ENCODE peak calls at places on chromosomes 4 and X, in seven cellular contexts. B is K562, A is GM12878, N is SK-N-SH, F is HCT116, R is HepG2, U is H1. K is an unnamed sample.

GRCh38 chr4:151484396-151485102 is 75.6 kb downstream of the FHIP1A start:
- DNase-seq in N (no peak), F (peak; percentile 38), U (no peak), R (peak; percentile 38), B (no peak), A (no peak), K (no peak)

GRCh38 chrX:46758163-46758955 is 559 bp downstream of the SLC9A7 start:
- DNase-seq in B (no peak), A (no peak), R (no peak), U (peak; percentile 48), F (no peak), N (peak; percentile 5), K (peak; percentile 28)

GRCh38 chr4:94356444-94356843 is 13.8 kb upstream of the HPGDS start:
- DNase-seq in R (no peak), B (no peak), N (no peak), A (no peak), F (no peak), U (no peak), K (no peak)

GRCh38 chr4:119735136-119735770 is 106.6 kb upstream of the PDE5A start:
- DNase-seq in F (no peak), A (no peak), U (no peak), R (no peak), N (no peak), B (no peak), K (no peak)

GRCh38 chr4:66949424-66949823 is 595.9 kb downstream of the CENPC start:
- DNase-seq in R (no peak), F (no peak), N (no peak), A (no peak), B (no peak), U (no peak), K (no peak)

GRCh38 chrX:41561045-41561444 is 113.9 kb downstream of the NYX start:
- DNase-seq in A (peak; percentile 17), F (no peak), U (no peak), N (no peak), R (no peak), B (peak; percentile 68), K (no peak)

GRCh38 chrX:80388206-80388605 is 32.0 kb upstream of the TENT5D start:
- DNase-seq in R (no peak), B (no peak), A (no peak), N (no peak), F (no peak), U (no peak), K (no peak)

GRCh38 chrX:74133156-74133796 is 170.7 kb upstream of the ZCCHC13 start:
- DNase-seq in N (peak; percentile 63), B (peak; percentile 56), U (no peak), F (peak; percentile 10), R (peak; percentile 46), A (peak; percentile 19), K (peak; percentile 63)

GRCh38 chr4:8422327-8422726 is 18.2 kb downstream of the ACOX3 start:
- DNase-seq in B (no peak), U (no peak), F (no peak), N (no peak), R (no peak), A (no peak), K (no peak)

GRCh38 chr4:123587983-123588494 is 191.4 kb downstream of the SPRY1 start:
- DNase-seq in R (peak; percentile 32), A (no peak), B (peak; percentile 18), N (peak; percentile 52), U (no peak), F (peak; percentile 63), K (peak; percentile 4)

GRCh38 chr4:7783560-7783959 is 156.1 kb downstream of the AFAP1 start:
- DNase-seq in F (no peak), U (no peak), N (no peak), A (no peak), R (no peak), B (no peak), K (no peak)

GRCh38 chr4:169189372-169189771 is 81.4 kb downstream of the SH3RF1 start:
- DNase-seq in B (no peak), R (no peak), N (no peak), F (no peak), U (no peak), A (no peak), K (no peak)

GRCh38 chr4:170990989-170991589 is 822.1 kb upstream of the GALNTL6 start:
- DNase-seq in F (peak; percentile 37), A (no peak), U (peak; percentile 55), B (peak; percentile 8), N (peak; percentile 17), R (peak; percentile 23), K (peak; percentile 68)

GRCh38 chr4:173218411-173219125 is 50.0 kb downstream of the GALNT7 start:
- DNase-seq in F (peak; percentile 76), N (no peak), R (no peak), B (peak; percentile 88), A (no peak), U (no peak), K (no peak)

GRCh38 chr4:150746156-150746555 is 164.2 kb downstream of the MAB21L2 start:
- DNase-seq in N (no peak), R (no peak), B (no peak), F (no peak), U (no peak), A (no peak), K (no peak)

GRCh38 chrX:47129157-47129878 is 15.2 kb downstream of the NDUFB11 start:
- DNase-seq in N (peak; percentile 82), R (peak; percentile 90), A (peak; percentile 93), B (peak; percentile 90), F (peak; percentile 88), U (peak; percentile 93), K (peak; percentile 75)

GRCh38 chrX:37690123-37690522 is 4.5 kb downstream of the XK start:
- DNase-seq in R (no peak), A (no peak), B (peak; percentile 15), F (no peak), N (no peak), U (no peak), K (no peak)

GRCh38 chr4:44016582-44017421 is 431.8 kb downstream of the KCTD8 start:
- DNase-seq in B (no peak), F (no peak), N (no peak), R (peak; percentile 42), A (no peak), U (no peak), K (peak; percentile 86)

DNA sequence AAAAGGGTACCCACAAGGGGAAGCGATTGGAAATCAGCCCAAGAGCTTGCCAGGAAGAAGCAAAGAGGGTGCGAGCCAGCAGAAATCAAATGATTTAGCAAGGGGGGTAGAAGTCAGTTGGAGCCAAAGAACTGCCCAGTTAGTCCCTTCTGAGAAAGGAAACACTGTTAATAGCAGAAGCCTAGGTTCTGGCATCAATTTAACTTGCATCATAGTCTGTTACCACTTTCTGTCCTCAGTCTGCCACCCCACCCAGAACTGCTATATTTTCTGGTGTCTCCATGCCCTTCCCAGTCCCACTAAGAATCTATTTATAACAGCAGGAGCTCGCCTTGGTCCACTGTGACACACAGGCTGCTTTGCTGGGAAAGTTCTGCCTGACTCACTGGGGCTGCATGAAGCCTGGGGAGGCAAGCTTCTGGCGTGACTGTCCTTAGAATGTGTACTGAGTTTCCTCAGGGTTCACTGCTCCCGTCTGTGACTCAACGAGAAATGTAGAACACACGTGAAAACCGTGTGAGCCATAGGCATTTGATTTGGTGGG is 157.8 kb upstream of the TTC29 start:
- DNase-seq in N (no peak), B (no peak), F (no peak), R (no peak), A (no peak), U (no peak), K (no peak)
- TF ChIP-seq JUND in N (no peak), B (no peak), F (no peak), R (no peak), A (no peak), U (no peak), K (no peak)

DNA sequence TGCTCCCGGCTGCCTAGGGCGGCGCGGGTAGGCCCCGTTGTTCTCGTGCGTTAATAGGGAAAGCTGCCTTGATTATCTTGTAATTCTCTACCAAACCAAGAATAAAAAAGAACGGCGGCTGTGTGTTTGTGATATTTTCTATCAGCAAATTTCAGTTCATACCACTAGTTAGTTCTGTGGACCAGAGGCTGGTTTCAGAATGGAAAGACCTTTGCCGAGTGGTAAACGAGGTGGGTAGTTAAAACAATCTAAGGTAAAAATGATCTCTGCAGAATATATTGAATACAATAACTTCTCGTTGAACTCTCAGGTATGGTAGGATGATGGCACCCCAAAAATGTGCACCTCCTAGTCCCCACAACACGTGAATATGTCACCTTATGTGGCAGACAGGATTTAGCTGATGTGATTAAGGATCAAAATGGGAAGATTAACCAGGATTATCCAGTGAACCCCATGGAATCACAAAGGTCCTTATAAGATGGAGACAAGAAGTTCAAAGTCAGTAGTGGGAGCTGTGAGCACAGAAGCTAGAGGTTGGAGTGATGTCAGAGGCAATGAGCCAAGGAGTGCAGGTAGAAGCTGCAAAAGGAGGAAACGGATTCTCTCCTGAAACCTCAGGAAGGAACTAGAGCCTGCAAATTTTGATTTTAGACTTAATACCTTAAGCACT is 574 bp upstream of the CFAP97 start:
- DNase-seq in F (no peak), R (no peak), N (no peak), U (no peak), A (no peak), B (peak; percentile 60), K (peak; percentile 47)
- TF ChIP-seq JUND in F (no peak), R (no peak), N (no peak), U (no peak), A (no peak), B (no peak), K (no peak)

GRCh38 chrX:19785647-19786046 is 101.8 kb downstream of the SH3KBP1 start:
- DNase-seq in A (no peak), U (no peak), F (no peak), R (no peak), N (no peak), B (no peak), K (no peak)
- TF ChIP-seq JUND in A (no peak), U (no peak), F (no peak), R (no peak), N (no peak), B (no peak), K (no peak)

GRCh38 chr4:1472148-1472797 is 66.0 kb upstream of the NKX1-1 start:
- DNase-seq in F (no peak), U (no peak), B (no peak), R (no peak), A (no peak), N (peak; percentile 28), K (no peak)

GRCh38 chr4:1470393-1470670 is 64.1 kb upstream of the NKX1-1 start:
- DNase-seq in F (no peak), N (peak; percentile 21), A (no peak), B (no peak), U (no peak), R (no peak), K (no peak)

GRCh38 chr4:1469596-1470392 is 63.6 kb upstream of the NKX1-1 start:
- DNase-seq in F (no peak), U (no peak), A (no peak), N (peak; percentile 16), R (no peak), B (no peak), K (no peak)

GRCh38 chr4:1471443-1472147 is 65.4 kb upstream of the NKX1-1 start:
- DNase-seq in F (no peak), N (peak; percentile 37), R (no peak), U (no peak), B (no peak), A (no peak), K (no peak)

DNA sequence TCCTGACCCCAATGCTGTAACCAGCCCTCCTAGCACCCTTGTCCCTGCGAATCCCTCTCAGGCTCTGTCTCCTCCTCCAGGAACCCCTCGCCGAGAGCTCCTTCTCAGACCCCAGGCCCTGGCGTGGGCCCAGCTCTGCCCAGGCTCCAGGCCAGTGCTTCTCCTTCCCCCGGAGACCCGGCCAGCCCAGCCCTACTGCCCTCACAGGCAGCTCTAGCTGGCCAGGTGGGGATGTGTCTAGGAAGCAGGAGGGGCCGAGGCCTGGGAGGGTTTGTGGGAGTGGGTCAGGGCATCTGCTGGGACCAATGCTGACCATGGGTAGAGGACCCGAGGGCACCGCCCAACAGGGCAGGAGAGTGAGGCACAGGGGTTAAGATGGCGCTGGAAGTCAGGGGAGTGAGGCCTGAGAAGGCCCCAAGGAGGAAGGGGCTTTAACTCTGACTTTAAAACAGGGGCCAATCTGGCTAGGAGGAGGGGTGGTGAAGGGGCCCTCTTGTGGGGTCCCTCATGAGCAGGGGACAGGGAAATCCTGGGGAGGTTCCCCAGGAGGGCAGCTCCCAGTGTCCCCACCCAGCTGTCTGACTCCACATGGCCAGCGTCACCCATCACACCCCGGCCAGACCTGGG is 64.7 kb upstream of the NKX1-1 start:
- DNase-seq in N (peak; percentile 19), A (no peak), R (no peak), F (no peak), B (no peak), U (no peak), K (no peak)
- TF ChIP-seq JUND in N (no peak), A (no peak), R (no peak), F (no peak), B (no peak), U (no peak), K (no peak)

K was measured in T47D.